ENCODE peak calls at places on chromosomes 11 and 22, in nine cellular contexts. L, A, H, B, M, Z, D, J and Y are unnamed samples.

GRCh38 chr11:66115638-66116410 is 45.8 kb downstream of the PACS1 start:
- DNase-seq in L (no peak), A (no peak), H (peak), B (peak), M (no peak), Z (no peak), D (no peak), J (no peak), Y (no peak)

GRCh38 chr11:64519541-64519940 is 71.5 kb upstream of the SLC22A12 start:
- DNase-seq in L (no peak), A (no peak), H (no peak), B (no peak), M (no peak), Z (no peak), D (no peak), J (no peak), Y (no peak)

GRCh38 chr11:121696177-121696863 is 243.6 kb upstream of the SORL1-AS1 start:
- DNase-seq in L (no peak), A (no peak), H (no peak), B (no peak), M (no peak), Z (no peak), D (no peak), J (no peak), Y (no peak)

GRCh38 chr11:2526808-2527381 is 82.1 kb downstream of the KCNQ1 start:
- DNase-seq in L (peak), A (no peak), H (peak), B (peak), M (peak), Z (no peak), D (no peak), J (no peak), Y (no peak)

GRCh38 chr22:24550028-24550901 is 4.7 kb downstream of the GUCD1 start:
- DNase-seq in L (no peak), A (no peak), H (no peak), B (no peak), M (no peak), Z (no peak), D (no peak), J (no peak), Y (no peak)

GRCh38 chr11:67400251-67400941 is 1.3 kb downstream of the PPP1CA start:
- DNase-seq in L (no peak), A (no peak), H (no peak), B (no peak), M (no peak), Z (no peak), D (no peak), J (no peak), Y (peak)

GRCh38 chr11:72975778-72976520 is 161.7 kb downstream of the ATG16L2 start:
- DNase-seq in L (peak), A (no peak), H (no peak), B (no peak), M (no peak), Z (peak), D (no peak), J (no peak), Y (no peak)

GRCh38 chr22:43066134-43066533 is 23.1 kb downstream of the TTLL1 start:
- DNase-seq in L (no peak), A (no peak), H (no peak), B (no peak), M (no peak), Z (no peak), D (no peak), J (no peak), Y (no peak)